ENCODE peak calls at places on chromosomes 1 and 21, in ten cellular contexts. O is lung microvascular endothelial cell; K is ELR; F is T-cell; L is EH; J is EL; U is K562; A is T-helper 22 cell; I is progenitor cell of endocrine pancreas; N is effector memory CD4-positive, alpha-beta T cell. T is an unnamed sample.

GRCh38 chr1:24281591-24281990 is 37.6 kb upstream of the GRHL3 start:
- DNase-seq in O (no peak), K (no peak), F (no peak), L (no peak), J (no peak), U (no peak), A (no peak), I (no peak), N (no peak), T (no peak)

GRCh38 chr1:15007842-15008241 is 145.7 kb upstream of the TMEM51 start:
- DNase-seq in O (no peak), K (no peak), F (no peak), L (no peak), J (no peak), U (no peak), A (no peak), I (no peak), N (no peak), T (no peak)

GRCh38 chr1:86756062-86756406 is 51.7 kb downstream of the SH3GLB1 start:
- DNase-seq in O (no peak), K (no peak), F (no peak), L (no peak), J (no peak), U (peak), A (no peak), I (no peak), N (no peak), T (no peak)

GRCh38 chr21:28550057-28550825 is 442.4 kb downstream of the LTN1 start:
- DNase-seq in O (no peak), K (peak), F (no peak), L (peak), J (peak), U (no peak), A (no peak), I (no peak), N (no peak), T (no peak)

GRCh38 chr21:27424601-27425000 is 457.7 kb upstream of the ADAMTS5 start:
- DNase-seq in O (no peak), K (peak), F (no peak), L (peak), J (peak), U (no peak), A (no peak), I (no peak), N (no peak), T (no peak)

GRCh38 chr1:10693497-10694273 is 102.8 kb downstream of the CASZ1 start:
- DNase-seq in O (peak), K (peak), F (peak), L (peak), J (peak), U (peak), A (peak), I (peak), N (peak), T (no peak)

GRCh38 chr1:25030674-25031589 is 100.9 kb upstream of the RUNX3 start:
- DNase-seq in O (no peak), K (peak), F (peak), L (peak), J (peak), U (no peak), A (peak), I (no peak), N (peak), T (no peak)

GRCh38 chr1:76298399-76298798 is 223.9 kb downstream of the ST6GALNAC3 start:
- DNase-seq in O (no peak), K (no peak), F (no peak), L (no peak), J (no peak), U (no peak), A (no peak), I (no peak), N (no peak), T (no peak)

GRCh38 chr1:203271018-203271743 is 34.1 kb upstream of the BTG2 start:
- DNase-seq in O (peak), K (peak), F (peak), L (peak), J (peak), U (peak), A (peak), I (no peak), N (peak), T (no peak)

GRCh38 chr1:115652236-115652788 is 10.5 kb downstream of the VANGL1 start:
- DNase-seq in O (no peak), K (no peak), F (no peak), L (no peak), J (no peak), U (no peak), A (no peak), I (no peak), N (no peak), T (no peak)

GRCh38 chr21:44454747-44455523 is at the start of gene LRRC3:
- DNase-seq in O (peak), K (peak), F (peak), L (peak), J (peak), U (peak), A (peak), I (peak), N (peak), T (peak)

GRCh38 chr1:31931241-31932225 is 6.6 kb downstream of the PTP4A2 start:
- DNase-seq in O (peak), K (peak), F (no peak), L (peak), J (peak), U (no peak), A (no peak), I (no peak), N (no peak), T (no peak)

GRCh38 chr1:33131191-33131590 is 50.2 kb downstream of the AZIN2 start:
- DNase-seq in O (no peak), K (no peak), F (no peak), L (no peak), J (no peak), U (no peak), A (no peak), I (no peak), N (no peak), T (no peak)

GRCh38 chr1:107950434-107950833 is 14.5 kb downstream of the VAV3 start:
- DNase-seq in O (no peak), K (no peak), F (no peak), L (no peak), J (no peak), U (no peak), A (no peak), I (no peak), N (no peak), T (no peak)

GRCh38 chr1:199151634-199152429 is 513.0 kb downstream of the PTPRC start:
- DNase-seq in O (no peak), K (no peak), F (no peak), L (no peak), J (no peak), U (no peak), A (no peak), I (no peak), N (no peak), T (no peak)

GRCh38 chr1:182615468-182616129 is 11.4 kb upstream of the RGS16 start:
- DNase-seq in O (no peak), K (no peak), F (no peak), L (peak), J (peak), U (no peak), A (peak), I (no peak), N (peak), T (no peak)

GRCh38 chr1:1920057-1920607 is 1.1 kb upstream of the TMEM52 start:
- DNase-seq in O (no peak), K (no peak), F (no peak), L (no peak), J (no peak), U (no peak), A (no peak), I (no peak), N (no peak), T (no peak)

GRCh38 chr1:32291145-32291707 is 657 bp upstream of the HDAC1 start:
- DNase-seq in O (peak), K (peak), F (no peak), L (peak), J (peak), U (no peak), A (no peak), I (no peak), N (no peak), T (no peak)

GRCh38 chr1:177948336-177948972 is 21.4 kb downstream of the SEC16B start:
- DNase-seq in O (peak), K (peak), F (no peak), L (peak), J (peak), U (peak), A (no peak), I (peak), N (no peak), T (no peak)

GRCh38 chr1:45089711-45090110 is 77.7 kb downstream of the UROD start:
- DNase-seq in O (peak), K (no peak), F (no peak), L (no peak), J (no peak), U (no peak), A (no peak), I (no peak), N (no peak), T (no peak)

GRCh38 chr1:67642694-67643093 is 42.3 kb upstream of the GADD45A start:
- DNase-seq in O (no peak), K (no peak), F (no peak), L (peak), J (no peak), U (no peak), A (no peak), I (no peak), N (no peak), T (no peak)

GRCh38 chr1:204366759-204367158 is 7.0 kb upstream of the PLEKHA6 start:
- DNase-seq in O (no peak), K (peak), F (no peak), L (no peak), J (no peak), U (peak), A (no peak), I (no peak), N (no peak), T (no peak)

T was measured in cardiac septum.